ENCODE peak calls at places on chromosomes 11 and 22, in nine cellular contexts. R is aorta, Z is uterus, T is K562, M is IMR-90, L is upper lobe of right lung, U is pancreas, D is heart left ventricle, I is transverse colon. K is an unnamed sample. For H3K4me1, the result is how much of the 10 kb centered on the place peaks cover.

GRCh38 chr11:629237-629583 is 2.2 kb upstream of the SCT start:
- DNase-seq in T (no peak), I (no peak), R (no peak), U (no peak), Z (no peak), M (no peak), L (no peak), D (no peak), K (no peak)

GRCh38 chr22:41052661-41053490 is 39.5 kb upstream of the EP300 start:
- DNase-seq in M (peak), R (no peak), D (no peak), Z (no peak), L (no peak), T (no peak), I (no peak), U (no peak), K (no peak)

GRCh38 chr11:121575250-121575962 is 122.6 kb upstream of the SORL1-AS1 start:
- DNase-seq in T (no peak), I (peak), M (peak), D (peak), Z (peak), L (peak), U (peak), R (peak), K (no peak)

GRCh38 chr11:113618360-113618759 is 87.7 kb downstream of the TMPRSS5 start:
- DNase-seq in D (no peak), T (no peak), I (no peak), R (no peak), M (peak), U (no peak), L (no peak), Z (no peak), K (no peak)

GRCh38 chr22:35376728-35377472 is 4.0 kb upstream of the HMOX1 start:
- DNase-seq in I (peak), U (peak), D (peak), L (peak), Z (peak), M (peak), R (peak), T (peak), K (peak)

GRCh38 chr11:74288161-74288560 is 23.3 kb downstream of the P4HA3 start:
- DNase-seq in T (peak), M (peak), D (no peak), Z (peak), L (no peak), I (no peak), U (no peak), R (no peak), K (peak)

GRCh38 chr22:29308791-29309262 is 2.4 kb downstream of the GAS2L1 start:
- DNase-seq in Z (no peak), R (no peak), U (no peak), D (no peak), I (peak), L (no peak), T (no peak), M (peak), K (peak)

GRCh38 chr11:86972734-86973133 is 17.5 kb upstream of the FZD4 start:
- DNase-seq in Z (no peak), L (no peak), D (no peak), T (no peak), I (no peak), R (no peak), M (no peak), U (no peak), K (no peak)

GRCh38 chr11:2574043-2574552 is 125.7 kb downstream of the KCNQ1OT1 start:
- DNase-seq in I (peak), U (peak), M (no peak), R (peak), L (peak), D (peak), T (no peak), Z (peak), K (no peak)

GRCh38 chr22:48084041-48084748 is 1321.7 kb downstream of the TBC1D22A start:
- DNase-seq in I (no peak), M (no peak), D (no peak), Z (no peak), T (no peak), L (peak), U (no peak), R (peak), K (no peak)

GRCh38 chr11:64553554-64554201 is 37.3 kb upstream of the SLC22A12 start:
- DNase-seq in M (peak), R (peak), T (peak), D (peak), Z (peak), L (peak), I (peak), U (peak), K (peak)

GRCh38 chr11:7056828-7057513 is 31.8 kb upstream of the RBMXL2 start:
- DNase-seq in L (no peak), R (no peak), I (no peak), M (peak), U (no peak), T (no peak), Z (no peak), D (no peak), K (no peak)

GRCh38 chr11:110759972-110760381 is 47.7 kb upstream of the ARHGAP20 start:
- DNase-seq in M (peak), I (peak), D (no peak), U (no peak), L (no peak), Z (no peak), R (no peak), T (no peak), K (no peak)

GRCh38 chr11:125499563-125499962 is 3.5 kb upstream of the FEZ1 start:
- DNase-seq in D (no peak), Z (no peak), R (no peak), T (no peak), M (no peak), L (no peak), U (no peak), I (no peak), K (no peak)

GRCh38 chr11:125502198-125502597 is 6.1 kb upstream of the FEZ1 start:
- DNase-seq in R (no peak), T (no peak), D (no peak), L (no peak), U (no peak), I (no peak), Z (no peak), M (no peak), K (no peak)

GRCh38 chr11:125505518-125505917 is 9.5 kb upstream of the FEZ1 start:
- DNase-seq in R (no peak), U (no peak), I (no peak), D (no peak), M (no peak), T (no peak), L (no peak), Z (no peak), K (peak)

GRCh38 chr11:125504580-125504979 is 8.5 kb upstream of the FEZ1 start:
- DNase-seq in U (no peak), M (no peak), T (no peak), Z (no peak), D (no peak), I (no peak), L (no peak), R (no peak), K (no peak)
- H3K27ac ChIP-seq in U (no peak), M (no peak), T (no peak), Z (no peak), D (no peak), I (no peak), L (no peak), R (no peak), K (no peak)

DNA sequence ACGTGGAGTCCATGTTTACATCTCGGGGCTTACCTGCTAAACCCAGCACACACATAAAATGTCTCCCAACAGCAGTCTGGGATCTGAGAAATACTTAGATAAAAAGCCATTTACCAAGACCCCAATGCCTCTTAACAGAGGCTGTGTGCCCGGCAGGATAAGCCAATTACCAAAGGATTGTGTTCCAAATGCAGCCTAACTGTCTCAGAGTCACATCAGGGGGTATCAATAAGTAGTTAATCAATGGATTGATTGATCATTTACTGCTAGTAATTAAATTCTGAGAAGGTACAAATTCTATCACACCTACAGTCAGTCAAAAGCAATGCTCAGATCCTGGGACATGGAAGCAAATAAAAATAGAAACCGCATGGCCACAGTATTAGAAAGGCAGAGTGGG is 125.6 kb downstream of the DSCAML1 start:
- DNase-seq in I (no peak), Z (no peak), R (no peak), M (no peak), D (no peak), U (no peak), L (no peak), T (no peak), K (no peak)
- H3K4me1 ChIP-seq in I (under half), Z (under half), R (under half), M (under half), D (under half), U (under half), L (under half), T (under half), K (under half)

GRCh38 chr22:46103664-46104063 is 46.7 kb upstream of the PPARA start:
- DNase-seq in I (no peak), L (no peak), R (no peak), D (no peak), T (no peak), U (no peak), Z (no peak), M (no peak), K (no peak)

GRCh38 chr22:46105494-46106278 is 44.6 kb upstream of the PPARA start:
- DNase-seq in L (no peak), T (no peak), D (no peak), I (peak), M (peak), R (no peak), Z (no peak), U (peak), K (peak)

GRCh38 chr22:46103181-46103580 is 47.1 kb upstream of the PPARA start:
- DNase-seq in U (no peak), D (no peak), R (no peak), I (no peak), Z (no peak), L (no peak), T (no peak), M (no peak), K (no peak)

GRCh38 chr22:46104881-46105493 is 45.3 kb upstream of the PPARA start:
- DNase-seq in M (no peak), I (no peak), L (no peak), U (no peak), Z (no peak), D (no peak), R (no peak), T (no peak), K (no peak)

DNA sequence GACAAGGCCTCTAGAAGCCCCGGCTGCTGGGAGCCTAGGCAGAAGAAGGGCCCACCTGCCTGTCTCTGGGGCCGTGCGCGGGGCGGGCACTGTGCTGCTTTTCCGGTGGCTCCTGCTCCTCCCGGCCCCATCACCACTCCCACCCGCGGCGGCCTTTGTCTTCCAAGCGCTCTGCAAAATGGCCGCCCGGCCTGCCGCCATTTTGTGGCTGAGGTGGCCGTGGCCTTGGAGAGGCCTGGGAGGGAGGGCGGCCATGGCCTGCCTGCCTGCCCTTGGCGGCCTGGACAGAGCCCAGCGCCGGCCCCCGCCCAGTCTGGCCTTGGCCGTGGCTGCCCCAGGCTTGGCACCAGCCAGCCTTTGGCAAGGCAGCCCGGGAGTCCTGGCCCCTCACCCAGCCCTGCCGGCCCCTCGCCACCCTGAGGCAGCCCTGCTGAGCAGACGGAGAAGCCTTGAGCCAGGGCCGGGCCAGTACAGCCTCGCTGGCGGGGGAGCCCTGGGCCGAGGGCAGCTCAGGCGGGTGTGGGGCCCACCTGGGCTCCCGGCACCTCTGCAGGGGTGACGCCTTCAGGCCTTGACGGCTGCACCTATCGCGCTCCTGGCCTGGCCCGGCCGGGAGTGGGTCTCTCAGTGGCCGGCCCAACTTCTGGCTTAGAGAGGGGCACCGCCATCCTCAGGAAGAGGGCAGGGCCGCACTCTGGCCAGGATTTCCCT is 46.0 kb upstream of the PPARA start:
- DNase-seq in T (no peak), L (no peak), Z (no peak), I (no peak), D (no peak), U (peak), R (no peak), M (no peak), K (no peak)
- H3K27ac ChIP-seq in T (no peak), L (peak), Z (peak), I (peak), D (peak), U (peak), R (peak), M (no peak), K (peak)

GRCh38 chr11:100740440-100740839 is 53.4 kb downstream of the ARHGAP42 start:
- DNase-seq in I (no peak), U (no peak), M (peak), R (no peak), T (no peak), D (no peak), Z (no peak), L (no peak), K (no peak)
- H3K4me1 ChIP-seq in I (under half), U (under half), M (under half), R (under half), T (under half), D (under half), Z (under half), L (under half), K (under half)

GRCh38 chr11:27218498-27219038 is 144.4 kb downstream of the CCDC34 start:
- DNase-seq in D (peak), R (no peak), T (no peak), U (no peak), L (no peak), I (no peak), M (peak), Z (no peak), K (peak)

GRCh38 chr11:27217496-27217895 is 145.5 kb downstream of the CCDC34 start:
- DNase-seq in I (no peak), U (no peak), Z (no peak), M (no peak), L (no peak), D (no peak), R (no peak), T (no peak), K (no peak)

GRCh38 chr11:27215471-27216267 is 147.3 kb downstream of the CCDC34 start:
- DNase-seq in I (no peak), R (no peak), L (peak), T (no peak), U (no peak), D (peak), M (no peak), Z (peak), K (no peak)

GRCh38 chr11:27216268-27217149 is 146.5 kb downstream of the CCDC34 start:
- DNase-seq in R (no peak), U (peak), M (peak), I (peak), T (no peak), D (peak), Z (peak), L (peak), K (peak)

DNA sequence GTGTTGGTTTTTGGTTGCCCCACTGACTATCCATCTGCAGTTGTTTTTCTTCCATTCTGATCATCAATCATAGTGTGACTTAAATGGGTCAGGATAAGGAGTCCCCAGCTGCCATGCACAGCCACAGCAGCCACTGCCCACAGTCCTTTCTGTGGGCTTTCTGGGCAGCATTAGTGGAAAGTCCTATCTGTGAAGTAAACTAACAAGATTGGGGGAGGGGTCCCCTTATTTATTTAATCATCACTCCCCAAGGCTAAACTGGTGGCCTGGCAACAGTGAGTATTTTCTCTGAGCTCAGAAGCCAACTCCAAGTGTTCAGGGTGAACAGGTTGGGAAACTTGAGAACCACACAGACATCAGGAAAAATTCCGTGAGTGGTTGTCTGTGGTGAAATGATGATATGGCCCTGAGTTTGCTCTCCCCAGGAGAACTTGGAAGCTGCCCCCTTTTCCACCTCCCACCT is 145.0 kb downstream of the CCDC34 start:
- DNase-seq in T (no peak), D (no peak), R (no peak), M (peak), U (no peak), L (no peak), Z (no peak), I (no peak), K (no peak)
- H3K27ac ChIP-seq in T (no peak), D (peak), R (no peak), M (peak), U (peak), L (no peak), Z (no peak), I (no peak), K (peak)

DNA sequence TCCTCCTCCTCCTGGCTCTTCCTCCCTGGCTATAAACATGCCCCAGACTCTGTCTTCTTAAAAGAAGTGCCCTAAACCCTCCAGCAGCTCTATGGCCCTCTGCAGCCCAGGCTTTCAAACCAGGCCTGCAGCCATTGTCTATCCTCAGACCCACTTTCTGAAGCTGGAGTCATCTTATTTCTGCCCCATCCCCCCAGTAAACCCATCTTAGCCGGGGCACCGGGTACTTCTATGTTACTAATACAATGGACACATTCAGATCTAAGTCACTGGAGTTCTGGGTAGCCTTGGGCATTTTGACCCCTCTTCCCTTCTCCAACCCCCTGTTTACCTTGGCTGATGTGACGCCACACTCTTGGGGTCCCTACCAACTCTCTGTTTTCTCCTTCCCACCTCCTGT is 29.7 kb upstream of the CACNG2 start:
- DNase-seq in D (no peak), M (no peak), I (no peak), Z (no peak), R (no peak), T (no peak), L (peak), U (no peak), K (no peak)
- H3K4me1 ChIP-seq in D (under half), M (under half), I (under half), Z (under half), R (under half), T (under half), L (under half), U (under half), K (under half)

DNA sequence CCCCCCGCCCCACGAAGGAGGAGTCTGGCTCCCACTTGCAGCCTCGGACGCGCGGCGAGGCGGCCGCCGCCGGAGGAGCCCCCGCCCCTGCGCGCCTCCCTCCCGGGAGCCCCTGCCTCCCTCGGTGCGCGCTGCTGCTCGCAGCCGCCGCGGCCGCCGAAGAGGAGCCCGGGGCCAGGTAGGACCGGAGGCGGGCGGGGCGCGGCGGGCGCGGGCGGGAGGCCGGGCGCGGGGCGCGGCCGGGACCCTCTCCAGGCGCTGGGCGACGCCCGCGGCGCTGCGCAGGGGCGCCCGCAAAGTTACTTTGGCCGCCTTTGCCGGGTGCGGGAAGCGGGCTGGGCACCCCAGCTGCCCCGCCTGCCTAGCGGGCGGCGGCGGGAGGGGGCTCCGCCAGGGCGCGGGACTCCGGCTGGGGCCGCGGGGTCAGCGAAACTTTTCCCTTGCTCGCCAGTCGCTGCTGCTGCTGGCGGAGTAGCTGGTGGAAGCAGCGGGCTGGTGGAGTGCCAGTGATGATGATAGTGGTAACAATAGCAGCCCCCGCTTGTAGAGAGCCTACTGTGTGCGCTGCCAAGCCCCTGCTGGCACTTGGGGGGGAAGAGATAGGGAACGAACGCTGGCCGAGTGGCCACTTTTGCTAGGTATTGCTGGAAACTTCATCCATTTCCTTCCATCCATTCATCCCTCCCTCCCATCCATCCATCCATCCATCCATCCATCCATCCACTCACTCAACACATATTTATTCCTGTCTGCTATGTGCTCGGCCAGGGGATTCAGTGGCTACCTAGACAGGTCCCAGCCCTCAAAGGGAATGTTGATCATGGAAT is at the start of gene MPPED1:
- DNase-seq in U (no peak), R (no peak), Z (no peak), L (no peak), D (peak), M (no peak), T (no peak), I (no peak), K (no peak)
- H3K27ac ChIP-seq in U (no peak), R (no peak), Z (no peak), L (no peak), D (no peak), M (no peak), T (no peak), I (no peak), K (no peak)

DNA sequence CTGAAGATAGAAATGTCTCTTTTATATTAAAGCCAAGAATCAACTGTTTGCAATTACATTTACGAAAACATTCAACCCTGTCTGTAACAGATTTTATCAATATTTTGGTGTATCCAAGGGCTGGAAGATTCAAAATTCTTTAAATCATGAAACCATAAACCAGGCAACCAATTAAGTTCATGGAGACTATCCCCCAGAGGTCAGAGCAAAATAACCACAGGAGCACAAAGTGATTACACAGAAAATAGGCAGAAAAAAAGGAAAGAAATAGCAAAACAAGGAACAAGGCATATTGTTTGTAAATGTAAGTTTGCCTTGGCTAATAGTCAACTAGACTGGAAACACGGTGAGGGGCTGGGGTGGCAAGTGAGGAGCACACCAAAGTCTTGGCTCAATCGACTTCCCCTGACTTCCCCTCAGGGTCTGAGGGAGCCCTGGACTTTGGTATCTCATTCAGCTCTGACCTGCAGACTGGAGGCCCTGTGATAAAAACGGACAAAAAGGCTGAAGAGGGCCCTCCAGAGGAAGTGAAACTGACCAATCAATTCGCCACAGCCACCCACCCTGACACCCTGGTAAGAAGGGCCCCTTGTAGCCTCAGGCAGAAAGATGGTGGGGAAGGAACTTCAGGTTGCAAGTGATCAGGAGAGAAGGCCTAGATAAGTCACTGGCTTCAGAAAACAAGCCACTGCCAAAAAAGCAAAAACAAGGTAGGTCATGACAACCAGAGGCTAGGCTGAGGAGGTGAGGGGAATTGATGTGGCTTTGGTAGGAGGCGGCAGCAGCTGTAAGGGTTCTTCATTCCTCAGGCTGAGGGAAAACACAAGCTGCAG is 1.9 kb downstream of the SIK3 start:
- DNase-seq in R (no peak), M (no peak), U (no peak), T (peak), I (peak), Z (no peak), D (no peak), L (no peak), K (peak)
- H3K4me1 ChIP-seq in R (under half), M (under half), U (under half), T (under half), I (half or more), Z (under half), D (half or more), L (under half), K (under half)

K was measured in osteoblast.